ENCODE peak calls at places on chromosome 17, in six cellular contexts. One of them, this sample, is unnamed.

GRCh38 chr17:80704381-80704819 is 159.8 kb downstream of the RPTOR start:
- DNase-seq in left ventricle myocardium inferior: no peak
- DNase-seq in neural progenitor cell: no peak
- DNase-seq in pancreas: no peak
- DNase-seq in lower lobe of right lung: no peak
- DNase-seq in tibial nerve: no peak
- DNase-seq in this sample: no peak

GRCh38 chr17:15999974-16000827 is 577 bp downstream of the TTC19 start:
- DNase-seq in left ventricle myocardium inferior: peak; percentile 38
- DNase-seq in neural progenitor cell: peak; percentile 84
- DNase-seq in pancreas: no peak
- DNase-seq in lower lobe of right lung: no peak
- DNase-seq in tibial nerve: no peak
- DNase-seq in this sample: no peak

GRCh38 chr17:41049110-41049509 is 2.0 kb upstream of the KRTAP2-1 start:
- DNase-seq in left ventricle myocardium inferior: no peak
- DNase-seq in neural progenitor cell: no peak
- DNase-seq in pancreas: no peak
- DNase-seq in lower lobe of right lung: no peak
- DNase-seq in tibial nerve: no peak
- DNase-seq in this sample: no peak

GRCh38 chr17:35708149-35708548 is 23.3 kb upstream of the RASL10B start:
- DNase-seq in left ventricle myocardium inferior: no peak
- DNase-seq in neural progenitor cell: no peak
- DNase-seq in pancreas: no peak
- DNase-seq in lower lobe of right lung: no peak
- DNase-seq in tibial nerve: no peak
- DNase-seq in this sample: no peak

GRCh38 chr17:82257473-82257872 is 16.0 kb downstream of the CSNK1D start:
- DNase-seq in left ventricle myocardium inferior: no peak
- DNase-seq in neural progenitor cell: peak; percentile 37
- DNase-seq in pancreas: peak; percentile 49
- DNase-seq in lower lobe of right lung: no peak
- DNase-seq in tibial nerve: no peak
- DNase-seq in this sample: no peak

GRCh38 chr17:5915337-5915736 is 154.8 kb upstream of the WSCD1 start:
- DNase-seq in left ventricle myocardium inferior: no peak
- DNase-seq in neural progenitor cell: no peak
- DNase-seq in pancreas: no peak
- DNase-seq in lower lobe of right lung: no peak
- DNase-seq in tibial nerve: no peak
- DNase-seq in this sample: no peak

GRCh38 chr17:80880650-80880989 is 111.0 kb upstream of the CHMP6 start:
- DNase-seq in left ventricle myocardium inferior: no peak
- DNase-seq in neural progenitor cell: no peak
- DNase-seq in pancreas: no peak
- DNase-seq in lower lobe of right lung: peak; percentile 10
- DNase-seq in tibial nerve: no peak
- DNase-seq in this sample: no peak

GRCh38 chr17:66952681-66953638 is 11.5 kb upstream of the CACNG4 start:
- DNase-seq in left ventricle myocardium inferior: no peak
- DNase-seq in neural progenitor cell: no peak
- DNase-seq in pancreas: no peak
- DNase-seq in lower lobe of right lung: no peak
- DNase-seq in tibial nerve: no peak
- DNase-seq in this sample: no peak

GRCh38 chr17:81599719-81600486 is 37.0 kb downstream of the NPLOC4 start:
- DNase-seq in left ventricle myocardium inferior: peak; percentile 58
- DNase-seq in neural progenitor cell: no peak
- DNase-seq in pancreas: no peak
- DNase-seq in lower lobe of right lung: no peak
- DNase-seq in tibial nerve: no peak
- DNase-seq in this sample: no peak

GRCh38 chr17:7094661-7095064 is 14.6 kb upstream of the CLEC10A start:
- DNase-seq in left ventricle myocardium inferior: no peak
- DNase-seq in neural progenitor cell: no peak
- DNase-seq in pancreas: peak; percentile 15
- DNase-seq in lower lobe of right lung: peak; percentile 37
- DNase-seq in tibial nerve: no peak
- DNase-seq in this sample: no peak

GRCh38 chr17:48012151-48012520 is 25.5 kb downstream of the COPZ2 start:
- DNase-seq in left ventricle myocardium inferior: peak; percentile 26
- DNase-seq in neural progenitor cell: peak; percentile 94
- DNase-seq in pancreas: no peak
- DNase-seq in lower lobe of right lung: peak; percentile 66
- DNase-seq in tibial nerve: no peak
- DNase-seq in this sample: no peak

GRCh38 chr17:59330314-59330942 is 1.0 kb upstream of the YPEL2 start:
- DNase-seq in left ventricle myocardium inferior: peak; percentile 42
- DNase-seq in neural progenitor cell: peak; percentile 49
- DNase-seq in pancreas: peak; percentile 80
- DNase-seq in lower lobe of right lung: peak; percentile 64
- DNase-seq in tibial nerve: no peak
- DNase-seq in this sample: peak; percentile 91

GRCh38 chr17:35709874-35710273 is 21.6 kb upstream of the RASL10B start:
- DNase-seq in left ventricle myocardium inferior: no peak
- DNase-seq in neural progenitor cell: no peak
- DNase-seq in pancreas: no peak
- DNase-seq in lower lobe of right lung: no peak
- DNase-seq in tibial nerve: no peak
- DNase-seq in this sample: no peak

GRCh38 chr17:80892019-80892855 is 99.4 kb upstream of the CHMP6 start:
- DNase-seq in left ventricle myocardium inferior: peak; percentile 73
- DNase-seq in neural progenitor cell: no peak
- DNase-seq in pancreas: peak; percentile 34
- DNase-seq in lower lobe of right lung: peak; percentile 66
- DNase-seq in tibial nerve: no peak
- DNase-seq in this sample: peak; percentile 61

GRCh38 chr17:17126131-17127110 is 79.7 kb downstream of the PLD6 start:
- DNase-seq in left ventricle myocardium inferior: no peak
- DNase-seq in neural progenitor cell: no peak
- DNase-seq in pancreas: peak; percentile 27
- DNase-seq in lower lobe of right lung: peak; percentile 26
- DNase-seq in tibial nerve: no peak
- DNase-seq in this sample: no peak

GRCh38 chr17:78748730-78749317 is 33.2 kb downstream of the CYTH1 start:
- DNase-seq in left ventricle myocardium inferior: peak; percentile 50
- DNase-seq in neural progenitor cell: no peak
- DNase-seq in pancreas: no peak
- DNase-seq in lower lobe of right lung: peak; percentile 85
- DNase-seq in tibial nerve: peak; percentile 52
- DNase-seq in this sample: peak; percentile 71

GRCh38 chr17:82384730-82385429 is 13.3 kb downstream of the UTS2R start:
- DNase-seq in left ventricle myocardium inferior: peak; percentile 79
- DNase-seq in neural progenitor cell: no peak
- DNase-seq in pancreas: peak; percentile 96
- DNase-seq in lower lobe of right lung: peak; percentile 69
- DNase-seq in tibial nerve: peak; percentile 48
- DNase-seq in this sample: no peak

GRCh38 chr17:35973333-35974260 is 7.7 kb downstream of the CCL16 start:
- DNase-seq in left ventricle myocardium inferior: no peak
- DNase-seq in neural progenitor cell: no peak
- DNase-seq in pancreas: no peak
- DNase-seq in lower lobe of right lung: no peak
- DNase-seq in tibial nerve: no peak
- DNase-seq in this sample: peak; percentile 30

GRCh38 chr17:2406903-2407790 is 6.3 kb upstream of the MNT start:
- DNase-seq in left ventricle myocardium inferior: peak; percentile 58
- DNase-seq in neural progenitor cell: no peak
- DNase-seq in pancreas: peak; percentile 25
- DNase-seq in lower lobe of right lung: peak; percentile 49
- DNase-seq in tibial nerve: peak; percentile 58
- DNase-seq in this sample: peak; percentile 93

GRCh38 chr17:46739982-46740381 is 78.5 kb downstream of the WNT3 start:
- DNase-seq in left ventricle myocardium inferior: no peak
- DNase-seq in neural progenitor cell: no peak
- DNase-seq in pancreas: no peak
- DNase-seq in lower lobe of right lung: no peak
- DNase-seq in tibial nerve: no peak
- DNase-seq in this sample: no peak

GRCh38 chr17:8728991-8729390 is 15.6 kb downstream of the CCDC42 start:
- DNase-seq in left ventricle myocardium inferior: no peak
- DNase-seq in neural progenitor cell: no peak
- DNase-seq in pancreas: no peak
- DNase-seq in lower lobe of right lung: no peak
- DNase-seq in tibial nerve: no peak
- DNase-seq in this sample: no peak

GRCh38 chr17:5837055-5837491 is 233.1 kb upstream of the WSCD1 start:
- DNase-seq in left ventricle myocardium inferior: no peak
- DNase-seq in neural progenitor cell: no peak
- DNase-seq in pancreas: no peak
- DNase-seq in lower lobe of right lung: no peak
- DNase-seq in tibial nerve: no peak
- DNase-seq in this sample: no peak

GRCh38 chr17:74343526-74344284 is 17.7 kb downstream of the KIF19 start:
- DNase-seq in left ventricle myocardium inferior: no peak
- DNase-seq in neural progenitor cell: no peak
- DNase-seq in pancreas: no peak
- DNase-seq in lower lobe of right lung: no peak
- DNase-seq in tibial nerve: no peak
- DNase-seq in this sample: no peak

GRCh38 chr17:8212312-8213180 is 2.2 kb upstream of the AURKB start:
- DNase-seq in left ventricle myocardium inferior: no peak
- DNase-seq in neural progenitor cell: no peak
- DNase-seq in pancreas: no peak
- DNase-seq in lower lobe of right lung: no peak
- DNase-seq in tibial nerve: no peak
- DNase-seq in this sample: no peak

GRCh38 chr17:44959821-44960523 is 8.1 kb downstream of the C1QL1 start:
- DNase-seq in left ventricle myocardium inferior: no peak
- DNase-seq in neural progenitor cell: no peak
- DNase-seq in pancreas: no peak
- DNase-seq in lower lobe of right lung: no peak
- DNase-seq in tibial nerve: no peak
- DNase-seq in this sample: no peak
- H3K4me3 ChIP-seq in left ventricle myocardium inferior: no peak overlapping the region
- H3K4me3 ChIP-seq in neural progenitor cell: no peak overlapping the region
- H3K4me3 ChIP-seq in pancreas: no peak overlapping the region
- H3K4me3 ChIP-seq in lower lobe of right lung: no peak overlapping the region
- H3K4me3 ChIP-seq in tibial nerve: no peak overlapping the region
- H3K4me3 ChIP-seq in this sample: no peak overlapping the region

DNA sequence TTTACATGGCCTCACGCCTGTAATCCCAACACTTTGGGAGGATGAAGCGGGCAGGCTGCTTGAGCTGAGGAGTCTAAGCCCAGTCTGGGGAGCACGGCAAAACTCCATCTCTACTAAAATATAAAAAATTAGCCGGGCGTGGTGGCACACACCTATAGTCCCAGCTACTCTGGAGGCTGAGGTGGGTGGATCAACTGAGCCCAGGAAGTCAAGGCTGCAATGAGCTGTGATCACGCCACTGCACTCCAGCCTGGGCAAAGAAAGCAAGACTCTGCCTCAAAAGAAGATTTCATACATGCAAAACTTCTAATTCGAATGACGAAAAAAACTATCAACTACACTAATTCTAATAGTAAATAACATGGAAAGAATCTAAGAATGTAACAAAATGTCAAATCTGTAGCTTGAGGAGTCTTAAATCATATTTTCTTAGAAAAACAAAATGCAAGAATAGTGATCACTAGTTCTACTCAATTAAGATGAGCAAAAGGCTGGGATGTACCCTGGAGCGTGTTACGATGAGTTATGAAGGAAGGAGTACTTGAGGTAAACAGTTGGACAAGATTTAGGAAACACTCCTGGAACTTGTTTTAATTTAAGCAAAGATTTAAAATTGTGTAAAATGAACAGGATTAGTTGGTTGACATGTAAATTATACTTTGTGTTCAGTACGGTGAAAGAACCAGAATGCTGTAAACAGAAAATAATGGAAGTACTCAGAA is 20.7 kb downstream of the YWHAE start:
- DNase-seq in left ventricle myocardium inferior: no peak
- DNase-seq in neural progenitor cell: no peak
- DNase-seq in pancreas: no peak
- DNase-seq in lower lobe of right lung: no peak
- DNase-seq in tibial nerve: no peak
- DNase-seq in this sample: no peak
- H3K27ac ChIP-seq in left ventricle myocardium inferior: peak overlapping the region; percentile 58
- H3K27ac ChIP-seq in neural progenitor cell: peak overlapping the region; percentile 36
- H3K27ac ChIP-seq in pancreas: no peak overlapping the region
- H3K27ac ChIP-seq in lower lobe of right lung: no peak overlapping the region
- H3K27ac ChIP-seq in tibial nerve: peak overlapping the region; percentile 54
- H3K27ac ChIP-seq in this sample: peak overlapping the region; percentile 6

GRCh38 chr17:781920-782731 is at the start of the genes GLOD4 and MRM3:
- DNase-seq in left ventricle myocardium inferior: peak; percentile 95
- DNase-seq in neural progenitor cell: peak; percentile 94
- DNase-seq in pancreas: peak; percentile 96
- DNase-seq in lower lobe of right lung: peak; percentile 96
- DNase-seq in tibial nerve: peak; percentile 94
- DNase-seq in this sample: peak; percentile 93
- TF ChIP-seq CTCF in left ventricle myocardium inferior: peak; percentile 39
- TF ChIP-seq CTCF in neural progenitor cell: peak; percentile 51
- TF ChIP-seq CTCF in pancreas: peak; percentile 11
- TF ChIP-seq CTCF in lower lobe of right lung: peak; percentile 21
- TF ChIP-seq CTCF in tibial nerve: no peak
- TF ChIP-seq CTCF in this sample: peak; percentile 22

GRCh38 chr17:51371732-51372151 is 111.4 kb downstream of the UTP18 start:
- DNase-seq in left ventricle myocardium inferior: no peak
- DNase-seq in neural progenitor cell: peak; percentile 85
- DNase-seq in pancreas: no peak
- DNase-seq in lower lobe of right lung: no peak
- DNase-seq in tibial nerve: no peak
- DNase-seq in this sample: peak; percentile 24

GRCh38 chr17:51373489-51374194 is 113.3 kb downstream of the UTP18 start:
- DNase-seq in left ventricle myocardium inferior: no peak
- DNase-seq in neural progenitor cell: no peak
- DNase-seq in pancreas: no peak
- DNase-seq in lower lobe of right lung: no peak
- DNase-seq in tibial nerve: no peak
- DNase-seq in this sample: no peak

GRCh38 chr17:51374220-51374619 is 113.9 kb downstream of the UTP18 start:
- DNase-seq in left ventricle myocardium inferior: no peak
- DNase-seq in neural progenitor cell: no peak
- DNase-seq in pancreas: no peak
- DNase-seq in lower lobe of right lung: no peak
- DNase-seq in tibial nerve: no peak
- DNase-seq in this sample: no peak

GRCh38 chr17:51366866-51367265 is 106.5 kb downstream of the UTP18 start:
- DNase-seq in left ventricle myocardium inferior: no peak
- DNase-seq in neural progenitor cell: no peak
- DNase-seq in pancreas: no peak
- DNase-seq in lower lobe of right lung: no peak
- DNase-seq in tibial nerve: no peak
- DNase-seq in this sample: no peak

DNA sequence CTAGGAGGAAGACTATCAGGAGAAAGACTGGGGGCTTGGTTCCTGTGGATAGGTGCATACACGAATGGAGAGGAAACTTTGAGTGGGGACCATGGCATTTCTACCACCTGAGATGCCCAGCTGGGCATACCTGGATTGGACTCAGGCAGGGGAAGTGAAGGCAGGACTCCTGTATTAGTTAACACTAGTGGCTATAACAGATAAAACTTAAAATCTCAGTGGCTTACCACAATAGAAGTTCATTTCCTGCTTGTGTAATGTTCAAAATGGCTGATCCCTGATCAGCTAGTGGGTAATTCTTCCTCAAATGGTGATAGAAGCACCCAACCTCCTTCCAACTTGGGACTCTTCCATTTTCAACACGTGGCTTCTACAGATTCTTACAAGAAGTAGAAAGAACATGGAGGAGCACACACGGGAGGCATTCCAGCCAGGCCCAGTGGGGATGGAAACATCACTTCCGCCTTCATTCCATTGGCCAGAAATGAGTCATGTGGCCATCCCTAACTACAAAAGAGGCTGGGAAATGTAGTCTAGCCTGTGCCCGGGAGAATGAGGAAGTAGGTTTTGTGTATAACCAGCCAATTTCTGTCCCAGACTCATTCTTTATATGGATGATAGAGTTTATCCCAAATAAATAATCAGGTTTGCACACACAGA is 112.1 kb downstream of the UTP18 start:
- DNase-seq in left ventricle myocardium inferior: no peak
- DNase-seq in neural progenitor cell: peak; percentile 19
- DNase-seq in pancreas: no peak
- DNase-seq in lower lobe of right lung: no peak
- DNase-seq in tibial nerve: no peak
- DNase-seq in this sample: peak; percentile 20
- H3K4me3 ChIP-seq in left ventricle myocardium inferior: no peak overlapping the region
- H3K4me3 ChIP-seq in neural progenitor cell: no peak overlapping the region
- H3K4me3 ChIP-seq in pancreas: no peak overlapping the region
- H3K4me3 ChIP-seq in lower lobe of right lung: no peak overlapping the region
- H3K4me3 ChIP-seq in tibial nerve: no peak overlapping the region
- H3K4me3 ChIP-seq in this sample: no peak overlapping the region

This sample was measured in colonic mucosa.